ENCODE peak calls at places on chromosomes 3 and 15, in eight cellular contexts. K is heart right ventricle, X is cardiac muscle cell, S is esophagus squamous epithelium, V is choroid plexus epithelial cell, P is kidney, F is fibroblast of mammary gland, E is astrocyte of the cerebellum. A is an unnamed sample.
A peak's percentile ranks its signal among the peaks of the same experiment; 100 is the strongest.

GRCh38 chr3:86774082-86774691 is 216.8 kb downstream of the VGLL3 start:
- DNase-seq in E (peak; percentile 37), S (no peak), P (no peak), K (no peak), F (peak; percentile 65), V (peak; percentile 72), X (peak; percentile 65), A (no peak)

GRCh38 chr3:101989578-101990200 is 140.4 kb downstream of the NFKBIZ start:
- DNase-seq in S (no peak), P (no peak), X (no peak), F (no peak), K (no peak), E (no peak), V (no peak), A (no peak)

GRCh38 chr15:76155742-76156141 is 96.0 kb downstream of the TMEM266 start:
- DNase-seq in X (no peak), F (peak; percentile 50), E (no peak), P (no peak), K (no peak), S (no peak), V (no peak), A (peak; percentile 93)

GRCh38 chr3:161107311-161107710 is 2.2 kb upstream of the B3GALNT1 start:
- DNase-seq in F (no peak), E (no peak), K (no peak), P (no peak), X (no peak), V (no peak), S (no peak), A (no peak)

GRCh38 chr3:121482651-121483050 is 63.1 kb downstream of the POLQ start:
- DNase-seq in F (peak; percentile 83), V (peak; percentile 76), P (no peak), X (peak; percentile 67), E (peak; percentile 43), K (no peak), S (no peak), A (peak; percentile 19)

GRCh38 chr3:63328386-63328785 is 50.3 kb downstream of the SYNPR start:
- DNase-seq in K (no peak), E (peak; percentile 11), P (no peak), X (peak; percentile 5), F (peak; percentile 83), V (peak; percentile 76), S (no peak), A (no peak)

GRCh38 chr15:36571301-36571700 is 8.1 kb upstream of the CDIN1 start:
- DNase-seq in X (no peak), V (no peak), S (no peak), E (no peak), P (no peak), K (no peak), F (no peak), A (no peak)

GRCh38 chr3:172808969-172809546 is 58.5 kb downstream of the ECT2 start:
- DNase-seq in E (peak; percentile 55), K (no peak), P (no peak), V (peak; percentile 80), S (no peak), F (peak; percentile 61), X (peak; percentile 74), A (peak; percentile 12)

GRCh38 chr3:118495243-118495642 is 539.4 kb downstream of the IGSF11 start:
- DNase-seq in K (no peak), X (no peak), V (no peak), F (no peak), S (no peak), P (no peak), E (no peak), A (no peak)

GRCh38 chr3:150739877-150740645 is 22.9 kb downstream of the SIAH2 start:
- DNase-seq in X (no peak), S (no peak), E (no peak), K (no peak), F (no peak), V (no peak), P (no peak), A (no peak)

DNA sequence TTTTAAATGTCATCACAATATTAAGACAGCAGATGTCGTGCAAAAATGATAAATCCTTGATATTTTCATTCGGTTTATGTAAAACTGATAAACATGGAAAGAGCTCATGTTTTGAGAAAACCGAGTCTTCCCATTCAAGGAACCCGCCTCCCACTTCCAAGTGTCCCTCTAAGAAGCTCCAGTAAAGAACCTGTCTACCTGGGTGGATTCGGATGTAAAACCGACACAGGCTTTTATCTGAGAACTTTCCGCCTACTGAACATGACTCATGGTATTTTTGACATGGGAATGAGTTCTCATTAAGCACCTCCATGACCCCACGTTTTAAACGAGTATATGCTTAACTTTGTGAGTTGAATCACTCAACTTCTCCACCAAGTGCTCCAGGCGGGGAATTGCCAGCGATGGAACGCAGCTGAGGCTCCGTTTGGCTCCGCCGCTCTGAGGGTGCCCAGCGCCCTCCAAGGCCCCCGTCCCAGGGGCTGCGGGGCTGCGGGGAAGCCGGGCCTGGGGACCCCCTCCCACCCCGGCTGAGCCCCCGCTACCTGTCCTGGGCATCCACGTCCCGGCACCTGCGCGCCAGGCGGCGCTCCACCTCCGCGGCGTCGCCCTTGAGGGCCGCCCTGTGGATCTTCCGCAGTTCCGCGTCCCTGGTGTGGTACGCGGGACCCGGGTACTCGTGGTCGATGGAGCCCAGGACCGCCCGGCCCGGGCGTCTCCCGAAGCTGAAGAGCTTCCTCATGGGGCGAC is 119.9 kb downstream of the LMLN start:
- DNase-seq in K (peak; percentile 21), X (peak; percentile 31), V (peak; percentile 23), E (no peak), F (peak; percentile 7), P (no peak), S (no peak), A (no peak)
- H3K4me3 ChIP-seq in K (peak overlapping the region; percentile 55), X (peak overlapping the region; percentile 55), V (peak overlapping the region; percentile 43), E (peak overlapping the region; percentile 36), F (peak overlapping the region; percentile 12), P (peak overlapping the region; percentile 13), S (peak overlapping the region; percentile 63), A (peak overlapping the region; percentile 30)

DNA sequence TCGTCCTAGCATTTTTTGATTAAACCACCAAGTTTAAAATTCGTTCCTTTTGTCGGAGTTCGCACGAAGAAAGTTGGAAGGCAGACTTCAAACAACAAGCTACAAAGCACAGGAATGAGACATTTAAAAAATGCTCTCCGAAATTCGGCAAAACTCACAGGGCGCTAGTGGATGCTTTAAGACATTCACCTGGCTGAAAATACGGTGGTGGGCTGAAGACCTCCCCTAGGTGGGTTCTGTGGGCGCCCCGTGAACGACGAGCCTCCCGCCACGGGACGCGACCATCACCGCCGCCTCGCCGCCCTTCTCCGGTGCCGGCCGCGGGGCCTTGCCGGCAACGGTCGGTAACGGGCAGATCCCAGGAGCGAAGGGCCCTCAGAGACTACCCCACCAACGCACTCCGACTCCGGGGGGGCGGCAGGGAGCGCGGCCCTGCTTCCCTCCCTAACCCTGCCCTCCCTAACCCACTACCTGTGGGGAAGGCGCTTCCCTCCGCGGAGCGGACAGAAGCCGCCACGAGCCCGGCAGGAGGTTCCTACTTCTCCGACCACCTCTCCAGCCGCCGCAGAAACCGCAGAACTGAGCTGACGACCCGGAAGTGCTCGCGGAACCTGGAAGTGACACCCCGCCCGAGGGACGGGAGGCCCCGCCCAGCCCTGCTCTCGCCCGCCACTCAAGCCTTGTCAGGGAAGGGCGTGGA is at the start of gene GTF2A2:
- DNase-seq in E (peak; percentile 82), X (peak; percentile 96), S (peak; percentile 78), F (peak; percentile 90), P (peak; percentile 98), K (peak; percentile 95), V (peak; percentile 96), A (peak; percentile 75)
- TF ChIP-seq CTCF in E (no peak), X (no peak), S (no peak), F (no peak), P (no peak), K (no peak), V (no peak), A (no peak)

GRCh38 chr3:24365168-24365567 is 129.5 kb downstream of the THRB start:
- DNase-seq in P (no peak), V (peak; percentile 89), E (peak; percentile 45), X (peak; percentile 90), F (peak; percentile 92), K (no peak), S (no peak), A (peak; percentile 75)
- H3K4me3 ChIP-seq in P (no peak overlapping the region), V (no peak overlapping the region), E (no peak overlapping the region), X (no peak overlapping the region), F (no peak overlapping the region), K (no peak overlapping the region), S (no peak overlapping the region), A (no peak overlapping the region)

GRCh38 chr15:43185161-43186002 is at the start of gene CCNDBP1:
- DNase-seq in F (peak; percentile 70), E (no peak), X (peak; percentile 81), S (peak; percentile 86), K (peak; percentile 98), V (peak; percentile 46), P (peak; percentile 99), A (peak; percentile 62)
- TF ChIP-seq CTCF in F (peak; percentile 25), E (peak; percentile 43), X (peak; percentile 50), S (no peak), K (peak; percentile 54), V (peak; percentile 60), P (peak; percentile 8), A (peak; percentile 43)

GRCh38 chr15:81302605-81303204 is 21.2 kb downstream of the STARD5 start:
- DNase-seq in K (no peak), X (no peak), V (no peak), P (no peak), E (no peak), F (no peak), S (no peak), A (no peak)

GRCh38 chr15:81301385-81301784 is 22.6 kb downstream of the STARD5 start:
- DNase-seq in E (no peak), X (no peak), P (no peak), S (no peak), F (no peak), V (no peak), K (no peak), A (no peak)

GRCh38 chr15:81304226-81304625 is 19.7 kb downstream of the STARD5 start:
- DNase-seq in K (no peak), S (no peak), E (no peak), V (peak; percentile 51), P (no peak), X (peak; percentile 76), F (peak; percentile 66), A (no peak)

GRCh38 chr15:81301815-81302399 is 22.0 kb downstream of the STARD5 start:
- DNase-seq in K (no peak), X (no peak), E (no peak), P (no peak), F (no peak), V (no peak), S (no peak), A (no peak)

DNA sequence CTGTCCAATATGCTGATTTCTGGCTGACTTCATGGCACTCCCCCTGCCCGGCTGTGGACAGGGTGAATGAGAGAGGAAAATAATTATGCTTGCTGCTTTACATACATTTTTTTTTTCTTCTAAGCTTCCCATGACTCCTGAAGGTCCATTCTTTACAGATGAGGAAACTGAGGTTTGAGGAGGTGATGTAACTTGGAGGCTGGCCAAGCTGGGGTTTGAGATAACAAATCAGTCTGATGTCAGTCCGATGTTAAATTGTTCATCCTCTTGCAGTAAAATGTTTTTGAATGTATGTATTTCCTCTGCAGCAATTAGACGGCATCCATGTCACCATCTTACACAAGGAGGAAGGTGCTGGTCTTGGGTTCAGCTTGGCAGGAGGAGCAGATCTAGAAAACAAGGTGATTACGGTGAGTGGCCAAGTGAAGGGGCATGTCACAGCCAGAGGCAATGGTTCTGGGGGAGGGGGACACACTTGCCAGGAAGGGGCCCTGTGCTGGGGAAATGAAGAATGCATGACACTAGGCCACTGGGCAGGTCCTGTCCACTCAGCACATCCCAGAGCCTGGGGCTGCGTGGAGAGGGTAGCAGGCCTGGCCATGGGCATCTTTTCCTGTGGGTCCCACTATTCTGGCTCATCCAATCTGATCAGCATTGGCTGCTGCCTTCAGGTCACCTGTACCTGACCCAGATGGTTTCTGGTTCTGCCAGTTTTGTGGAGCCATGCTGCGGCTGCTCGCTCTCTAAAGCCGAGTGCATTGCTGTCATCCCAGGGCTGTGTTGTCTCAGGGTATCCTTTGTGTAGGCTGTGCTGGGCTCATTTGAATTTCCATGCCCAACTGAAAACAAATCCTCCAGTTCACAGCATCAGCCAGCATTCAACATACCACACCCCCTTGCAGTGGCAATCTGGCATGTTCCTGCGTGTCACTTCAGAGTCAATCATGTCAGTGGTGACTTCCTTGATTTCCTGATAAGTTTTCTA is 20.4 kb downstream of the STARD5 start:
- DNase-seq in E (no peak), V (peak; percentile 30), K (no peak), X (peak; percentile 32), P (no peak), S (no peak), F (no peak), A (no peak)
- H3K4me3 ChIP-seq in E (no peak overlapping the region), V (no peak overlapping the region), K (no peak overlapping the region), X (no peak overlapping the region), P (no peak overlapping the region), S (no peak overlapping the region), F (no peak overlapping the region), A (no peak overlapping the region)

A was measured in HFF-Myc.